ENCODE peak calls at places on chromosomes 1 and 21, in four cellular contexts. G, B, X and J are unnamed samples.

GRCh38 chr21:41615613-41616012 is 107.7 kb upstream of the TMPRSS2 start:
- DNase-seq in G (peak), B (no peak), X (no peak), J (no peak)

GRCh38 chr1:148388260-148389026 is 94.7 kb downstream of the PPIAL4G start:
- DNase-seq in G (peak), B (peak), X (peak), J (peak)

GRCh38 chr1:232031156-232031555 is 404.6 kb downstream of the DISC1 start:
- DNase-seq in G (no peak), B (no peak), X (no peak), J (no peak)

GRCh38 chr21:29064850-29065481 is 8.5 kb downstream of the CCT8 start:
- DNase-seq in G (no peak), B (no peak), X (no peak), J (no peak)

GRCh38 chr1:9203623-9204022 is 31.0 kb upstream of the H6PD start:
- DNase-seq in G (no peak), B (no peak), X (no peak), J (no peak)

GRCh38 chr1:109929588-109930251 is 19.1 kb downstream of the CSF1 start:
- DNase-seq in G (no peak), B (no peak), X (no peak), J (no peak)

GRCh38 chr1:185565314-185565713 is 168.9 kb upstream of the HMCN1 start:
- DNase-seq in G (peak), B (no peak), X (no peak), J (no peak)

GRCh38 chr1:29549001-29549400 is 312.7 kb downstream of the PTPRU start:
- DNase-seq in G (no peak), B (no peak), X (no peak), J (no peak)

GRCh38 chr1:220119043-220119512 is 25.1 kb downstream of the IARS2 start:
- DNase-seq in G (peak), B (no peak), X (peak), J (no peak)

GRCh38 chr1:59502009-59502691 is 205.3 kb downstream of the FGGY start:
- DNase-seq in G (peak), B (no peak), X (no peak), J (no peak)

GRCh38 chr1:70358921-70359564 is 4.5 kb upstream of the ANKRD13C start:
- DNase-seq in G (no peak), B (no peak), X (no peak), J (no peak)

GRCh38 chr1:157116735-157117103 is 17.1 kb upstream of the ETV3L start:
- DNase-seq in G (no peak), B (no peak), X (no peak), J (no peak)

GRCh38 chr1:15154480-15155036 is 1.0 kb downstream of the TMEM51 start:
- DNase-seq in G (peak), B (peak), X (peak), J (peak)

GRCh38 chr21:44699502-44700001 is 2.6 kb downstream of the KRTAP10-12 start:
- DNase-seq in G (no peak), B (no peak), X (peak), J (no peak)

GRCh38 chr1:98981917-98982513 is 22.6 kb downstream of the PLPPR5 start:
- DNase-seq in G (peak), B (no peak), X (no peak), J (no peak)

GRCh38 chr1:62271932-62272728 is 47.1 kb downstream of the KANK4 start:
- DNase-seq in G (no peak), B (no peak), X (no peak), J (no peak)

GRCh38 chr1:172914517-172915144 is 136.1 kb downstream of the TNFSF18 start:
- DNase-seq in G (no peak), B (no peak), X (no peak), J (no peak)

GRCh38 chr1:28374297-28374696 is 4.8 kb downstream of the PHACTR4 start:
- DNase-seq in G (no peak), B (no peak), X (no peak), J (no peak)

GRCh38 chr1:78493456-78493855 is 2.7 kb downstream of the PTGFR start:
- DNase-seq in G (no peak), B (no peak), X (no peak), J (no peak)